ENCODE peak calls at places on chromosomes 12 and 14, in seven cellular contexts. W, Q, P, N, O, R and Z are unnamed samples.

GRCh38 chr14:35385042-35385839 is 19.3 kb downstream of the NFKBIA start:
- DNase-seq in R (peak), O (peak), P (peak), N (peak), Q (no peak), W (no peak), Z (peak)

GRCh38 chr12:118271770-118272417 is 100.8 kb downstream of the TAOK3 start:
- DNase-seq in R (no peak), W (no peak), P (no peak), N (no peak), O (no peak), Q (no peak), Z (no peak)

GRCh38 chr12:47078733-47079364 is 572 bp upstream of the PCED1B start:
- DNase-seq in N (peak), P (peak), O (no peak), Q (no peak), R (no peak), W (no peak), Z (no peak)

GRCh38 chr12:17478908-17479673 is 610.9 kb downstream of the RERGL start:
- DNase-seq in P (no peak), N (no peak), Q (no peak), O (no peak), R (no peak), W (no peak), Z (no peak)

GRCh38 chr14:21049263-21049662 is 7.1 kb downstream of the RNASE7 start:
- DNase-seq in R (no peak), W (no peak), N (no peak), Q (no peak), O (no peak), P (peak), Z (no peak)

GRCh38 chr12:80553316-80553715 is 109.3 kb downstream of the PTPRQ start:
- DNase-seq in O (no peak), N (no peak), W (peak), Q (no peak), R (no peak), P (peak), Z (no peak)

GRCh38 chr14:75794615-75795038 is 133.6 kb downstream of the TTLL5 start:
- DNase-seq in R (no peak), W (peak), P (peak), O (no peak), N (no peak), Q (no peak), Z (no peak)

GRCh38 chr12:31217356-31218130 is 108.4 kb downstream of the SINHCAF start:
- DNase-seq in O (no peak), Q (no peak), P (no peak), R (no peak), W (no peak), N (no peak), Z (no peak)

GRCh38 chr14:93375673-93376156 is 28.7 kb downstream of the COX8C start:
- DNase-seq in Q (no peak), W (no peak), O (no peak), N (no peak), R (no peak), P (no peak), Z (no peak)

GRCh38 chr12:51752490-51752889 is 96.0 kb downstream of the FIGNL2 start:
- DNase-seq in O (peak), R (peak), P (peak), Q (no peak), W (no peak), N (peak), Z (no peak)

GRCh38 chr14:54866588-54866987 is 36.0 kb downstream of the GCH1 start:
- DNase-seq in Q (no peak), W (no peak), N (no peak), O (no peak), P (no peak), R (no peak), Z (no peak)

GRCh38 chr14:95564060-95564459 is 29.2 kb downstream of the GLRX5 start:
- DNase-seq in P (peak), O (no peak), N (peak), R (no peak), W (no peak), Q (no peak), Z (no peak)

GRCh38 chr14:52013984-52014600 is 24.7 kb downstream of the RTRAF start:
- DNase-seq in Q (no peak), N (no peak), R (no peak), O (no peak), W (no peak), P (no peak), Z (no peak)

GRCh38 chr12:1769809-1770494 is 50.4 kb upstream of the LRTM2 start:
- DNase-seq in Q (no peak), W (no peak), R (no peak), O (no peak), P (peak), N (no peak), Z (no peak)

DNA sequence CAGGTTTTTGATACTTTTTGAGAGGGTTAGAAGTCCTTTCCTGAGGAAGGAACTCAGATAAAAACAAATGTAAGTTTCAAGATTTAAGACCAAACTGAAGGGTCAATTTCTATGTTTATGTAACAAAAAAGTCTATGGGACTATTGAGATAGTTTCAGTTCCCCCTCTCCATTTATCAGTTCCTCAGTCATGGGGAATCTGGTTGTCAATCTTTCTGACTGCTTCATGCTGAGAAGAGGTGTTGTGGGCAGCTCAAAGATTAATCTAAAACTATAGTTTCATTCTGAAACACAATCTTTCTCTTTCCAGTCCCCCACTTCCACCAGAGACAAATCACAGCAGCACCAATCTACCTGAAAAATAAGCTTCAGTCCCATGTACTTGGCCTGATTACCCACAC is 93.7 kb downstream of the KCNMB4 start:
- DNase-seq in W (no peak), Q (no peak), N (no peak), R (no peak), P (no peak), O (no peak), Z (no peak)
- H3K4me3 ChIP-seq in W (no peak), Q (no peak), N (no peak), R (no peak), P (no peak), O (no peak), Z (no peak)

GRCh38 chr14:53167602-53168328 is 14.6 kb upstream of the DDHD1 start:
- DNase-seq in W (no peak), O (no peak), P (peak), N (no peak), Q (no peak), R (no peak), Z (no peak)
- H3K4me3 ChIP-seq in W (no peak), O (no peak), P (no peak), N (no peak), Q (no peak), R (no peak), Z (no peak)

DNA sequence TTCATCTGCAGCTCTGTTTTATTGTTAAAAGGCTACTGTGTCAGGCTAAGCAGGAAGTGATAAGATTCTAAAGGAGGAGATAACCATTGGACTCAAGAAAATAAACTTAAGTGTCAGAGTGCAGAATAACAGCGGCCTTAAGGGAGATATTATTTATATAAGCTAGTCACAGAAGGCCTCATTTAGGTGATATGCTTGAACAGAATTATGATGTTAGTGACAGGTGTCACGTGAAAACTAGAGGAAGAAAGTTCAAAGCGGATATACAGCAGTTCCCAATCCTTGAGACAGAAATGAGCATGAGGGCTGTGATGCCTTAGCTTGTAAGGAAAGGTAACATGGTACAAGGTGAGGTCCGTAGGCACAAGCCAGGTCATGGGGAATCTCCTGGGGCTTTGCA is 373.5 kb downstream of the FOXG1 start:
- DNase-seq in N (no peak), P (no peak), Q (no peak), R (no peak), O (no peak), W (no peak), Z (no peak)
- H3K4me3 ChIP-seq in N (no peak), P (no peak), Q (no peak), R (no peak), O (no peak), W (no peak), Z (no peak)

DNA sequence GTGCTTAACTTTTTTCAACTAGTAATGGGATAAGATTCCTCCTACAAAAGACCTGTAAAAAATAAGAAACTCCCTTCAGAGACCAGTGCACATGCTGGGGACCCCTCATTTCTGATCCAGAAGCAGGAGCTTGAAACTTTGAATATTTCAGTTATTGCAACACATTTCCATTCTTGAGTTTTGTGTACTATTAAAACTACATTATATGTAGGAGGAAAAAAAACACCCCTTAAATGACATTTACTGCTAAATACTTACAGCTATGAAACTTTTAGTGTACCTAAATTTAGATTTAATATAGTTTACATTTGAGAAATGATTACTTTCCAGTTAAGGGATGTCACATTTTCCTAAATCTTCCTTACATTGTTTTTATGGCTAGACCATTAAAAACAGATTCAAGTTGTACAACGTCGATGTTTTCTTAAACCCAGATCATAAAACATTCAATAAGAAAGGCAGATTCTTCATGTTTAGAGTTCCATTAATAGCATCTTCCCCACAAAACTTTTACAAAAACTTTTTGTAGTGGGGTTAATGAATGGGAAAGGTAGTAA is 4.1 kb downstream of the LRIG3 start:
- DNase-seq in W (no peak), P (no peak), O (no peak), R (no peak), N (no peak), Q (no peak), Z (no peak)
- H3K4me3 ChIP-seq in W (no peak), P (no peak), O (no peak), R (peak), N (no peak), Q (no peak), Z (peak)

GRCh38 chr12:113152196-113152834 is 2.8 kb downstream of the CFAP73 start:
- DNase-seq in O (no peak), Q (no peak), P (no peak), N (no peak), W (no peak), R (no peak), Z (no peak)
- H3K4me3 ChIP-seq in O (peak), Q (peak), P (no peak), N (no peak), W (peak), R (no peak), Z (peak)

GRCh38 chr12:121523741-121524140 is 57.1 kb downstream of the KDM2B start:
- DNase-seq in O (peak), Q (no peak), N (no peak), R (no peak), P (no peak), W (no peak), Z (no peak)

GRCh38 chr12:121524196-121524930 is 56.5 kb downstream of the KDM2B start:
- DNase-seq in N (no peak), Q (no peak), O (peak), P (no peak), R (no peak), W (no peak), Z (no peak)

GRCh38 chr12:121529184-121529583 is 51.6 kb downstream of the KDM2B start:
- DNase-seq in W (no peak), P (no peak), Q (no peak), N (no peak), R (no peak), O (no peak), Z (no peak)

GRCh38 chr12:121522962-121523361 is 57.9 kb downstream of the KDM2B start:
- DNase-seq in P (no peak), R (no peak), N (no peak), W (no peak), O (no peak), Q (no peak), Z (no peak)

GRCh38 chr12:121525411-121525810 is 55.4 kb downstream of the KDM2B start:
- DNase-seq in R (no peak), Q (no peak), O (no peak), P (no peak), W (no peak), N (no peak), Z (no peak)
- H3K4me3 ChIP-seq in R (no peak), Q (no peak), O (no peak), P (no peak), W (no peak), N (no peak), Z (no peak)